ENCODE peak calls at places on chromosome 14, in ten cellular contexts. Q, U, F, T, Z, P, C, A, V and O are unnamed samples.
A peak's percentile ranks its signal among the peaks of the same experiment; 100 is the strongest.

GRCh38 chr14:88542857-88543795 is 11.7 kb downstream of the PTPN21 start:
- DNase-seq in Q (no peak), U (no peak), F (no peak), T (no peak), Z (no peak), P (no peak), C (no peak), A (peak; percentile 64), V (no peak), O (no peak)

GRCh38 chr14:101953151-101953550 is 11.2 kb upstream of the DYNC1H1 start:
- DNase-seq in Q (no peak), U (no peak), F (no peak), T (no peak), Z (no peak), P (peak; percentile 39), C (no peak), A (no peak), V (no peak), O (no peak)

GRCh38 chr14:72049462-72049861 is 117.2 kb downstream of the RGS6 start:
- DNase-seq in Q (no peak), U (no peak), F (no peak), T (no peak), Z (no peak), P (no peak), C (no peak), A (no peak), V (peak; percentile 18), O (peak; percentile 65)

GRCh38 chr14:69612014-69612758 is 790 bp downstream of the SUSD6 start:
- DNase-seq in Q (no peak), U (no peak), F (no peak), T (peak; percentile 72), Z (no peak), P (peak; percentile 35), C (no peak), A (peak; percentile 45), V (no peak), O (peak; percentile 57)

GRCh38 chr14:104383931-104384775 is 195.4 kb upstream of the C14orf180 start:
- DNase-seq in Q (no peak), U (peak; percentile 47), F (no peak), T (no peak), Z (no peak), P (peak; percentile 14), C (no peak), A (no peak), V (no peak), O (no peak)

GRCh38 chr14:95659986-95660385 is 26.2 kb upstream of the TCL1B start:
- DNase-seq in Q (no peak), U (no peak), F (no peak), T (no peak), Z (no peak), P (no peak), C (no peak), A (no peak), V (no peak), O (no peak)

GRCh38 chr14:40188006-40188405 is 755.8 kb upstream of the FBXO33 start:
- DNase-seq in Q (no peak), U (no peak), F (no peak), T (no peak), Z (peak; percentile 1), P (no peak), C (no peak), A (no peak), V (no peak), O (no peak)

GRCh38 chr14:103151270-103151933 is 28.1 kb downstream of the TNFAIP2 start:
- DNase-seq in Q (no peak), U (no peak), F (no peak), T (peak; percentile 24), Z (no peak), P (no peak), C (no peak), A (no peak), V (no peak), O (no peak)

GRCh38 chr14:104294983-104295680 is 156.7 kb downstream of the KIF26A start:
- DNase-seq in Q (no peak), U (peak; percentile 55), F (no peak), T (peak; percentile 47), Z (no peak), P (peak; percentile 13), C (no peak), A (no peak), V (no peak), O (no peak)

GRCh38 chr14:96363751-96364336 is 518 bp downstream of the GSKIP start:
- DNase-seq in Q (no peak), U (no peak), F (no peak), T (peak; percentile 81), Z (peak; percentile 65), P (peak; percentile 40), C (peak; percentile 51), A (peak; percentile 81), V (peak; percentile 38), O (peak; percentile 54)

GRCh38 chr14:25231006-25231405 is 181.1 kb upstream of the STXBP6 start:
- DNase-seq in Q (no peak), U (no peak), F (no peak), T (no peak), Z (peak; percentile 8), P (no peak), C (no peak), A (no peak), V (no peak), O (no peak)

GRCh38 chr14:93073833-93074769 is 41.6 kb downstream of the ITPK1 start:
- DNase-seq in Q (peak; percentile 94), U (no peak), F (no peak), T (no peak), Z (peak; percentile 71), P (no peak), C (no peak), A (no peak), V (no peak), O (peak; percentile 23)

GRCh38 chr14:54502602-54503001 is 7.1 kb upstream of the CGRRF1 start:
- DNase-seq in Q (no peak), U (no peak), F (no peak), T (no peak), Z (no peak), P (no peak), C (no peak), A (no peak), V (no peak), O (no peak)

GRCh38 chr14:50353126-50353525 is 41.0 kb downstream of the DMAC2L start:
- DNase-seq in Q (no peak), U (no peak), F (no peak), T (no peak), Z (no peak), P (no peak), C (no peak), A (no peak), V (no peak), O (no peak)

GRCh38 chr14:50347521-50347920 is 35.4 kb downstream of the DMAC2L start:
- DNase-seq in Q (no peak), U (no peak), F (no peak), T (no peak), Z (peak; percentile 81), P (no peak), C (peak; percentile 45), A (no peak), V (no peak), O (no peak)

GRCh38 chr14:50354527-50354926 is 42.2 kb downstream of the CDKL1 start:
- DNase-seq in Q (no peak), U (no peak), F (no peak), T (no peak), Z (no peak), P (no peak), C (no peak), A (no peak), V (no peak), O (no peak)

GRCh38 chr14:50348933-50349332 is 36.8 kb downstream of the DMAC2L start:
- DNase-seq in Q (no peak), U (no peak), F (no peak), T (no peak), Z (no peak), P (no peak), C (no peak), A (no peak), V (no peak), O (no peak)

DNA sequence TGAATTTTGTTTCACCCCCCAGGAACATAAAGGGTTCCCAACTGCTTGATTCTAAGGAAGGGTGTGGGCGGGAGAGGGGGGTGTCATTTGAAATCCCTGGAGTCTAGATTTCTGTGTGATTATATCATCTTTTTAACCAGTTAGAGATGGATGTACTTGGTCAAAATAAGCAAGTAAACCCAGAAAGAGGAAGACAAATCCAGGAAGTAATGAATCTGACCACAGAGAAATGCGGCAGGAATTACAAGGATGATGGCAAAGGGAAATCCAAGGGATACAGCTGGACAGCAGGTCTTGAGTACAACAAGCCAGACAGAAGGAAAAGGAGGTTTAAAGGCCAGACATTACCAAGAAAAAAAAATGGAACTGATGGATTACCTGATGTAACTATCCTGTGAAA is 38.9 kb downstream of the DMAC2L start:
- DNase-seq in Q (no peak), U (no peak), F (peak; percentile 47), T (no peak), Z (no peak), P (no peak), C (peak; percentile 17), A (no peak), V (no peak), O (no peak)
- TF ChIP-seq CTCF in Q (no peak), U (no peak), F (no peak), T (no peak), Z (no peak), P (no peak), C (no peak), A (no peak), V (no peak), O (no peak)

GRCh38 chr14:55802986-55803431 is 223.0 kb downstream of the KTN1 start:
- DNase-seq in Q (peak; percentile 22), U (no peak), F (no peak), T (no peak), Z (peak; percentile 53), P (no peak), C (peak; percentile 19), A (no peak), V (no peak), O (peak; percentile 37)
- TF ChIP-seq CTCF in Q (no peak), U (no peak), F (no peak), T (no peak), Z (peak; percentile 29), P (no peak), C (peak; percentile 38), A (no peak), V (no peak), O (no peak)

DNA sequence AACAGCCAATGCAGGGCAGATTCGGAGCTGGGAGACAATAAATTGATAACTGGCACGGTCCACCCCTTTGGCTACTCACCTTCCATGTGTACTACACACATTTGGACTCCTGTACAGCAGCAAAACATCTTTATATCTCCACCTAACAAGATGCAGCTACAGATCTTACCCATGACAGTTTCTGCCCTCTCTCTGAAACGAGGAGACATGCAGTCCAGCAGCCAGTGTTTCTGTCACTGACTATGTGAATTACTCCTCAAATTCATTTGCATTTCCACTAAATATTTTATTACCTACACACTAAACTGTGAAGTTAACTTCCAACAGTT is 58.7 kb upstream of the BEGAIN start:
- DNase-seq in Q (no peak), U (no peak), F (no peak), T (no peak), Z (no peak), P (no peak), C (no peak), A (no peak), V (no peak), O (no peak)
- TF ChIP-seq CTCF in Q (no peak), U (no peak), F (no peak), T (peak; percentile 32), Z (no peak), P (peak; percentile 29), C (peak; percentile 53), A (peak; percentile 14), V (no peak), O (no peak)

DNA sequence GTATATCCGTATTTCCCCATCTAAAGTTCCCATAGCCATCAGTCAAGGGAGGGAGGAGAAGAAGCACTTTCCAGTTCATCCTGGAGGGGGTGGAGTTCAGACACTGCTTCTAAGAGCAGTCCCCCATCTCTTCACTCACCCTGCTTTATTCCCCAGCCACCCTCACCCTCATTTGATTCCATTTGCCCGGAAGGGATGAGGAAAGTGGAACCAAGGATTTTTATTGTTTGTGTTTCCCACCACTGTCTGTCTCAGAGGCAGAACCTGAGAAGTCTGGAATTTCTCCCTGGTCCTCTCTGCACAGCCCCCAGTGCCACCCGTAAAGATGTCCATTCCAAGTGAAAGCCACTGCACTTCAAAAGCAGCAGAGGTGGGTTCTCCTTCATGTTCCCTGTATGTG is 134.2 kb upstream of the HIF1A start:
- DNase-seq in Q (no peak), U (no peak), F (no peak), T (no peak), Z (peak; percentile 85), P (no peak), C (peak; percentile 54), A (no peak), V (no peak), O (no peak)
- TF ChIP-seq CTCF in Q (no peak), U (no peak), F (peak; percentile 39), T (peak; percentile 38), Z (peak; percentile 45), P (no peak), C (peak; percentile 52), A (no peak), V (no peak), O (no peak)